ENCODE peak calls at places on chromosomes 4 and X, in ten cellular contexts. O is cardiac muscle cell, Z is fibroblast of pulmonary artery, K is trophoblast cell, S is suprapubic skin, I is A549, J is endodermal cell, V is H1, G is tibial nerve, D is K562. C is an unnamed sample.

GRCh38 chr4:2290488-2290887 is 28.6 kb upstream of the MXD4 start:
- DNase-seq in V (no peak), D (no peak), Z (no peak), S (peak), I (no peak), O (no peak), K (no peak), G (peak), J (no peak), C (peak)

GRCh38 chr4:26279446-26279845 is 41.4 kb upstream of the RBPJ start:
- DNase-seq in K (no peak), O (no peak), S (no peak), I (no peak), G (no peak), D (no peak), V (no peak), Z (no peak), J (no peak), C (no peak)

GRCh38 chrX:151973851-151974335 is 583 bp downstream of the GABRE start:
- DNase-seq in I (no peak), S (peak), D (peak), Z (no peak), V (no peak), J (no peak), K (no peak), O (no peak), G (no peak), C (no peak)

GRCh38 chrX:32530802-32531403 is 680.4 kb downstream of the DMD start:
- DNase-seq in S (no peak), Z (peak), G (no peak), O (peak), K (peak), J (peak), I (no peak), D (peak), V (no peak), C (no peak)

GRCh38 chr4:106365613-106366012 is 3.0 kb downstream of the GIMD1 start:
- DNase-seq in Z (peak), V (no peak), S (no peak), D (no peak), I (peak), K (peak), J (no peak), G (no peak), O (peak), C (no peak)

GRCh38 chrX:7262551-7262950 is 114.6 kb upstream of the PUDP start:
- DNase-seq in D (no peak), G (no peak), S (no peak), O (no peak), K (no peak), V (no peak), I (no peak), J (no peak), Z (no peak), C (no peak)

GRCh38 chr4:113756005-113756410 is 5.5 kb downstream of the CAMK2D start:
- DNase-seq in J (no peak), Z (peak), K (no peak), S (no peak), G (no peak), O (peak), V (no peak), D (no peak), I (no peak), C (no peak)

GRCh38 chr4:147843162-147843561 is 111.3 kb downstream of the ARHGAP10 start:
- DNase-seq in I (peak), G (no peak), O (no peak), S (no peak), K (peak), Z (no peak), D (peak), J (peak), V (no peak), C (no peak)

GRCh38 chrX:65999563-66000148 is 40.2 kb downstream of the VSIG4 start:
- DNase-seq in V (no peak), O (no peak), K (no peak), J (no peak), G (no peak), S (no peak), Z (no peak), I (no peak), D (peak), C (no peak)

GRCh38 chr4:128285085-128286023 is 2.3 kb downstream of the PGRMC2 start:
- DNase-seq in I (no peak), K (no peak), D (no peak), O (peak), S (no peak), J (no peak), V (no peak), Z (peak), G (no peak), C (no peak)

GRCh38 chr4:111849726-111850284 is 295.4 kb upstream of the FAM241A start:
- DNase-seq in S (no peak), Z (no peak), J (no peak), O (no peak), D (no peak), V (no peak), K (no peak), G (no peak), I (no peak), C (no peak)

GRCh38 chr4:33482773-33483172 is 2761.5 kb downstream of the ARAP2 start:
- DNase-seq in D (no peak), O (no peak), J (no peak), K (no peak), S (no peak), G (no peak), V (no peak), I (no peak), Z (no peak), C (no peak)

GRCh38 chr4:66565796-66566195 is 895.5 kb upstream of the EPHA5 start:
- DNase-seq in D (no peak), S (no peak), G (no peak), K (no peak), O (peak), Z (peak), V (no peak), J (no peak), I (no peak), C (no peak)

GRCh38 chr4:164087733-164088132 is 593.2 kb downstream of the TMA16 start:
- DNase-seq in O (no peak), Z (no peak), I (no peak), S (no peak), K (no peak), G (no peak), D (no peak), J (no peak), V (no peak), C (no peak)

GRCh38 chr4:107579099-107579498 is 140.9 kb downstream of the PAPSS1 start:
- DNase-seq in J (no peak), I (no peak), G (no peak), S (no peak), K (peak), Z (no peak), O (no peak), D (peak), V (no peak), C (no peak)

GRCh38 chr4:143700420-143701352 is at the start of gene FREM3:
- DNase-seq in I (no peak), V (peak), K (peak), O (no peak), J (peak), D (no peak), G (no peak), Z (peak), S (no peak), C (peak)

GRCh38 chrX:101397779-101398178 is 7.0 kb downstream of the RPL36A start:
- DNase-seq in Z (no peak), J (peak), O (peak), V (no peak), K (no peak), I (no peak), S (no peak), D (no peak), G (no peak), C (no peak)

GRCh38 chrX:48919360-48919821 is 567 bp upstream of the PIM2 start:
- DNase-seq in D (no peak), V (peak), O (no peak), Z (no peak), K (no peak), G (no peak), J (peak), S (no peak), I (no peak), C (no peak)

GRCh38 chr4:119238068-119238722 is 25.7 kb downstream of the USP53 start:
- DNase-seq in S (no peak), K (peak), V (no peak), D (no peak), Z (peak), G (no peak), O (no peak), I (no peak), J (no peak), C (no peak)

GRCh38 chr4:122894802-122895201 is 27.6 kb downstream of the NUDT6 start:
- DNase-seq in Z (no peak), O (no peak), V (no peak), S (no peak), D (no peak), G (no peak), I (no peak), K (no peak), J (no peak), C (no peak)

GRCh38 chrX:9913041-9913440 is 54.1 kb upstream of the CLDN34 start:
- DNase-seq in O (no peak), Z (peak), K (peak), G (no peak), D (no peak), I (no peak), V (no peak), J (no peak), S (peak), C (no peak)

GRCh38 chr4:166169111-166169510 is 296.1 kb downstream of the TLL1 start:
- DNase-seq in J (peak), G (no peak), Z (peak), O (peak), I (no peak), S (no peak), D (no peak), V (peak), K (peak), C (no peak)

DNA sequence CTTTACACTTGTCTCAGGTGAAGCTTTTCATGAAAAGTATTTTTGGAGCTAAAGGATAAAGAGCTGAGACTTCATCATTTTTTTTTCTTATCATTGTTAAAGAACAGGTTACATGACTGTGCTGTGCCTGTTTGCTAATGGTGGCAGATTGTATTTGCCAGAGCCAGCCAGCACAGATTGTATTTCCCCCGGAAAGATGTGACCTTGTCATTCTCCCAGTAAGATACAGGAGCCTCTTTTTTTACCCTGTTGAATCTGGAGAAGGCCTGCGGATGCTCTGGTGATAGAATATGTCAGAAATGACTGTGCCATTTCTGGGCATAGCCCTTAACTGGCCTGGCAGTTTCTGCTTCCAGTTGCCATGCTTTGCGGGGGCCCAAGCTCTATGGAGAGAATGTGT is 91.9 kb downstream of the GPRIN3 start:
- DNase-seq in I (no peak), J (no peak), O (no peak), Z (no peak), V (no peak), K (no peak), G (no peak), S (no peak), D (no peak), C (no peak)
- H3K4me3 ChIP-seq in I (no peak), J (no peak), O (no peak), Z (no peak), V (no peak), K (no peak), G (no peak), S (no peak), D (no peak), C (no peak)

DNA sequence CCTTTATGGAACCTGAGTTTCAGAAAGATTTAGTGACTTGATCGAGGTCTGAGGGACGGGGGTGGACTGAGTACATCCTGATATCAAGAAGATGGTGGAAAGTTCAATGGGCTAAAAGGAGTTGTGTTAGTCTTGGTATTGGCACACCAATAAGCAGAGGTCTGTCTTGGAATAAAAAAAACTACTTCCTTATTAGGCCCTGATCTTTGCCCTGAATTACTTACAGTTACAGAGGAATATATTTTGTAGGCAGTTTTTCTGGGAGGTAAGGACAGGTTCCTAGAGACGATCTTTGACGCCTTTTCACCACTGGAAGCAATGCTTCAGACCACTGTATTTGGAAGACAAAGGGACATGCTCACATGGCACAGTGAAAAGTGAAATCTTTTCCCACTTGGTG is 673 bp upstream of the XK start:
- DNase-seq in I (no peak), O (no peak), V (no peak), S (no peak), G (no peak), Z (no peak), K (no peak), D (no peak), J (no peak), C (no peak)
- H3K4me3 ChIP-seq in I (peak), O (no peak), V (peak), S (peak), G (no peak), Z (no peak), K (no peak), D (peak), J (no peak), C (peak)

GRCh38 chr4:185825737-185826136 is 13.7 kb upstream of the SORBS2 start:
- DNase-seq in J (no peak), I (no peak), D (no peak), O (no peak), V (no peak), S (no peak), Z (no peak), K (no peak), G (no peak), C (no peak)
- H3K4me3 ChIP-seq in J (no peak), I (no peak), D (no peak), O (no peak), V (no peak), S (no peak), Z (no peak), K (no peak), G (no peak), C (no peak)

DNA sequence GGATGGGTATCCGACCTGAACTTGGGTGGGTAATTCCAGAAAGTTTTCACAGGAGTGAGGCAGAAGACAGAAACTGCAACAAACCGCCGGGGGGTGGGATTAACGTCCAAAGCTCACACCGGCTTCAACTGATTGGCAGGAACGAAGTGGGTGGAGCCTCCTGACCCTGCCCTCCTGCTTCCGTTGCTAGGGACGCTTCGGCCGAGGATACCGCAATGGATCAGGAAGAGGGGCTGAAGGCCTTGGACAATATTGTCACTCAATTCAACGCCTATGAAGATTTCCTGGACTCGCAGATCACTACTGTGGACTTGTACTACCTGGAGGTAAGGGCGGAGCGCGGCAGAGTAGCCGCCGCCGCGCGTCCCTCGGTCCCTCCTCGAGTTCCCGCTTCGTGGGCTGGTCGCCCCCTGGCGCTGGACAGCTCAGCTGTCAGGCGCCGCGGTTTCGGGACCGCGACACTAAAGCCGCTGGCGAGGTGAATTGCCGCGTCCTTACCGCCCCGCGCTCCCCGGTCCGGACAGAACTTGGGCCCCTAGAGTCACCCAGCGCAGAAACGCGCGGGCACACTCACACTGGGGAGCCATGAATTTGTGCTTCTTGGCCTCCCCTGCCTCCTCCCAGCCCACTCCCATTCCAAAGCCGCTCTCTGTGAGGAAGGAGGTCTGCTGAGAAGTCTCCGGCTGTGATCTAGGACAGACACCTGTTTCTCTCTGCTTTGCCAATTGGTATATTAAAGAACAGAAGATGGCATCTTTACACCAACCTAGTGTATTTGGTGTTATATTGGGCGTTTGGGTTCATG is at the start of gene CFAP299:
- DNase-seq in D (peak), I (peak), G (peak), O (peak), K (peak), S (peak), Z (peak), J (peak), V (peak), C (peak)
- H3K4me3 ChIP-seq in D (peak), I (peak), G (peak), O (peak), K (peak), S (peak), Z (peak), J (peak), V (peak), C (peak)

C was measured in spleen.